ENCODE peak calls at places on chromosome 11, in four cellular contexts. X is WTC11, J is ACHN, F is EH. N is an unnamed sample.

GRCh38 chr11:95262994-95263764 is 32.2 kb upstream of the SESN3 start:
- DNase-seq in X (no peak), F (no peak), J (no peak), N (peak)

GRCh38 chr11:12807621-12808020 is 133.4 kb downstream of the TEAD1 start:
- DNase-seq in F (no peak), J (no peak), X (no peak), N (no peak)

GRCh38 chr11:122691751-122692150 is 36.2 kb downstream of the UBASH3B start:
- DNase-seq in J (no peak), F (no peak), X (no peak), N (no peak)

GRCh38 chr11:4543561-4543960 is 1.4 kb upstream of the OR52M1 start:
- DNase-seq in J (no peak), X (no peak), F (no peak), N (no peak)

GRCh38 chr11:70799386-70799785 is 401.1 kb downstream of the CTTN start:
- DNase-seq in J (no peak), X (no peak), F (peak), N (no peak)

GRCh38 chr11:102757823-102758549 is 22.4 kb downstream of the MMP10 start:
- DNase-seq in J (no peak), F (peak), X (no peak), N (peak)

GRCh38 chr11:61103851-61104423 is 1.6 kb downstream of the CD5 start:
- DNase-seq in J (no peak), F (no peak), X (no peak), N (no peak)

GRCh38 chr11:70029831-70030811 is 48.0 kb upstream of the ANO1 start:
- DNase-seq in X (no peak), J (no peak), F (no peak), N (no peak)

GRCh38 chr11:112470355-112470754 is 209.7 kb upstream of the PLET1 start:
- DNase-seq in F (peak), X (no peak), J (no peak), N (no peak)

GRCh38 chr11:12389676-12390075 is 12.3 kb downstream of the PARVA start:
- DNase-seq in F (peak), J (no peak), X (no peak), N (no peak)

GRCh38 chr11:71301046-71301857 is 48.9 kb upstream of the SHANK2 start:
- DNase-seq in F (no peak), J (no peak), X (no peak), N (no peak)

GRCh38 chr11:64809781-64810241 is 540 bp downstream of the MEN1 start:
- DNase-seq in J (peak), F (peak), X (peak), N (no peak)

GRCh38 chr11:74948546-74948897 is 369 bp downstream of the XRRA1 start:
- DNase-seq in F (peak), J (no peak), X (no peak), N (no peak)

GRCh38 chr11:64924910-64925284 is 408 bp downstream of the PPP2R5B start:
- DNase-seq in F (peak), J (no peak), X (no peak), N (no peak)

GRCh38 chr11:115663790-115664189 is 159.6 kb upstream of the CADM1 start:
- DNase-seq in J (no peak), F (no peak), X (no peak), N (no peak)

GRCh38 chr11:6737872-6738466 is 33.8 kb downstream of the OR2AG2 start:
- DNase-seq in X (peak), F (peak), J (peak), N (peak)

GRCh38 chr11:70424765-70425164 is 26.4 kb downstream of the CTTN start:
- DNase-seq in J (no peak), F (no peak), X (no peak), N (no peak)

GRCh38 chr11:72828692-72829101 is 14.5 kb downstream of the ATG16L2 start:
- DNase-seq in X (no peak), J (no peak), F (no peak), N (no peak)

GRCh38 chr11:27717801-27718229 is 17.6 kb upstream of the BDNF start:
- DNase-seq in F (no peak), J (no peak), X (no peak), N (no peak)

GRCh38 chr11:12050470-12050891 is 42.1 kb upstream of the DKK3 start:
- DNase-seq in J (no peak), X (no peak), F (peak), N (no peak)

GRCh38 chr11:35097814-35098213 is 41.2 kb upstream of the CD44 start:
- DNase-seq in J (no peak), X (no peak), F (no peak), N (no peak)